ENCODE peak calls at places on chromosomes 2 and 18, in eight cellular contexts. J is prostate gland, T is K562, M is cardiac fibroblast, S is GM13977, V is heart right ventricle, R is body of pancreas, C is PC-9. K is an unnamed sample.

GRCh38 chr2:112493048-112493447 is 11.1 kb downstream of the TTL start:
- DNase-seq in M (no peak), V (no peak), C (no peak), T (no peak), S (no peak), R (no peak), J (no peak), K (no peak)

GRCh38 chr2:65345626-65346025 is 86.8 kb downstream of the SPRED2 start:
- DNase-seq in R (no peak), C (no peak), M (peak), T (no peak), S (no peak), J (no peak), V (no peak), K (no peak)

GRCh38 chr18:75727479-75727878 is 300.0 kb upstream of the SMIM21 start:
- DNase-seq in T (peak), S (peak), V (peak), C (peak), J (no peak), M (peak), R (peak), K (no peak)

GRCh38 chr2:174334781-174335604 is at the start of gene SP9:
- DNase-seq in M (no peak), C (no peak), R (no peak), J (no peak), V (no peak), S (peak), T (peak), K (peak)

GRCh38 chr2:235940330-235940729 is 227.9 kb downstream of the GBX2 start:
- DNase-seq in M (peak), C (peak), R (no peak), V (peak), T (peak), S (no peak), J (no peak), K (peak)

GRCh38 chr2:220499281-220499680 is 871.9 kb downstream of the SLC4A3 start:
- DNase-seq in M (peak), J (no peak), C (peak), T (no peak), S (no peak), R (no peak), V (peak), K (peak)

GRCh38 chr18:34809697-34810096 is 99.6 kb downstream of the DTNA start:
- DNase-seq in R (peak), S (no peak), T (peak), J (no peak), C (no peak), V (peak), M (peak), K (peak)

GRCh38 chr2:95023222-95023597 is 2.3 kb upstream of the MAL start:
- DNase-seq in J (no peak), S (peak), T (no peak), V (no peak), C (peak), M (no peak), R (no peak), K (no peak)

GRCh38 chr18:8478166-8478967 is 130.9 kb upstream of the RAB12 start:
- DNase-seq in S (peak), T (peak), C (peak), R (peak), M (peak), J (peak), V (peak), K (no peak)

GRCh38 chr2:80073134-80073561 is 231.4 kb downstream of the LRRTM1 start:
- DNase-seq in V (peak), T (peak), R (peak), C (peak), M (peak), J (peak), S (peak), K (peak)

GRCh38 chr2:45670646-45671045 is 19.2 kb downstream of the PRKCE start:
- DNase-seq in M (no peak), V (no peak), R (no peak), C (no peak), J (no peak), S (no peak), T (no peak), K (no peak)

GRCh38 chr2:85778646-85779364 is 25.0 kb downstream of the ATOH8 start:
- DNase-seq in T (no peak), R (no peak), C (no peak), J (no peak), V (no peak), S (no peak), M (no peak), K (no peak)

GRCh38 chr18:7196421-7196820 is 34.5 kb upstream of the LRRC30 start:
- DNase-seq in J (no peak), C (no peak), V (no peak), S (no peak), T (no peak), R (no peak), M (no peak), K (no peak)

GRCh38 chr2:17620841-17621240 is 80.3 kb downstream of the VSNL1 start:
- DNase-seq in V (no peak), C (no peak), S (no peak), J (no peak), M (peak), T (no peak), R (no peak), K (no peak)

GRCh38 chr2:239312081-239312501 is 88.7 kb downstream of the HDAC4 start:
- DNase-seq in V (peak), J (no peak), S (no peak), T (no peak), R (peak), M (no peak), C (no peak), K (no peak)

DNA sequence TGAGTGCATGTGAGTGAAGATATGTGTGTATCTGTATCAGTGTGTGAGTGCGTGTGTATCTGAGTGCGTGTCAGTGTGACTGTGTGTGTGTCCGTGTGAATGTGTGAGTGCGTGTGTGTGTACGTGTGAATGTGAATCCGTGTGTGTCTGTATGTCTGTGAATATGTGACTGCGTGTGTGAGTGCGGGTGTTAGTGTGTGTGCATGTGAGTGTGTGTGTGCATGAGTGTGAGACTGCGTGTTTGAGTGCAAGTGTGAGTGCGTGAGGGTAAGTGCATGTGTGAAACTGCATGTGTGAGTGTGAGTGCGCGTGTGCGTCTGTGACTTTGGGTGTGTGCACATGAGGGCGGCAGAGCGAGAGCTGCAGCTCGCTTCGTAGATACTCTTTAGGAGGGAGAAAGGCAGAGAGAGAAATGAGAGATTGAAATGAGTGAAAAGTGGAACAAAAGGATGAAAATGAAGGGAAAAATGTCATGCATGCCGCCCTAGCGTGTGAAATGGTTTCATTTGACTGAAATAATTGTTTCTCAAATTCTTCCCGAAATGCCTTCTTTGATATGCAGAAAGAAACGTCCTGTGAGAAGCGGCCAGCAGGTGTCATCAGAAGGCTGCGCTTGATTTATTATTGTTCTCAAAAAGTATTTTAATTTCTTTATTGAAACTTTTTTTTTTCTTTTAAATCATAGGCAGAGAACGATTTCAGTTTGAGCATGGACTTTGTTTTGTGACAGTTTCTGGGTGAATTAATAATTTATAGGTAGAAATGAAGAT is 25.6 kb downstream of the ZNF407 start:
- DNase-seq in T (no peak), M (peak), C (peak), R (peak), V (no peak), S (no peak), J (no peak), K (no peak)
- TF ChIP-seq CTCF in T (peak), M (peak), C (peak), R (peak), V (peak), S (peak), J (no peak), K (peak)

DNA sequence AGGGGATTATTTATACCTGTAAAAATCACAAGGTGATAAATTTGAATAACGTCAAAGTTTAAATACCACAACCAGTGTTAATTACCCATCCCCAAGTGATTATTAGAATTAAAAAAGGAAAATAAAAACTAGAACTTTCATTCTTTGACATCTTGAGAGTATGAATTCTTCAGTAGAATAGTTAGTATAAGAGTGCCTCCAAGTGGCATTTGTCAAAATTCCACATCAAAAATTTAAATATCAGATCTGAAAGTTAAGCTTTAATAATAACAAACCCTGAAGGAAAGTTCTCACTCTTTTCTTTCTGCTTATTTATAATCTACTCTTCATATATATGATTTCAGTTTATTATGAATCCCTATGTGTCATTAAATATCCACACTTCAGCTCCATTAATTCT is 273.7 kb upstream of the KYNU start:
- DNase-seq in J (no peak), R (no peak), S (no peak), M (peak), C (no peak), T (no peak), V (no peak), K (no peak)
- TF ChIP-seq CTCF in J (no peak), R (no peak), S (no peak), M (no peak), C (peak), T (no peak), V (no peak), K (peak)

GRCh38 chr2:120546077-120546864 is 189.4 kb upstream of the GLI2 start:
- DNase-seq in C (no peak), M (peak), S (no peak), T (no peak), V (no peak), R (no peak), J (no peak), K (peak)
- TF ChIP-seq CTCF in C (no peak), M (no peak), S (no peak), T (no peak), V (no peak), R (no peak), J (no peak), K (no peak)

GRCh38 chr2:102696463-102696862 is 65.4 kb upstream of the TMEM182 start:
- DNase-seq in T (no peak), S (no peak), R (no peak), V (no peak), C (no peak), M (no peak), J (no peak), K (no peak)

GRCh38 chr2:102703748-102704147 is 58.1 kb upstream of the TMEM182 start:
- DNase-seq in S (peak), R (no peak), J (no peak), T (peak), V (no peak), M (peak), C (no peak), K (no peak)

GRCh38 chr2:102704531-102704930 is 57.3 kb upstream of the TMEM182 start:
- DNase-seq in R (no peak), C (no peak), S (no peak), T (no peak), J (no peak), V (no peak), M (no peak), K (no peak)

GRCh38 chr2:102703305-102703704 is 58.5 kb upstream of the TMEM182 start:
- DNase-seq in C (no peak), S (no peak), T (no peak), R (no peak), V (no peak), M (no peak), J (no peak), K (no peak)

GRCh38 chr2:102698369-102699111 is 63.3 kb upstream of the TMEM182 start:
- DNase-seq in J (no peak), R (no peak), C (no peak), V (no peak), T (peak), S (no peak), M (peak), K (no peak)
- TF ChIP-seq CTCF in J (no peak), R (no peak), C (no peak), V (no peak), T (no peak), S (no peak), M (no peak), K (no peak)

GRCh38 chr2:60502123-60502522 is 51.3 kb downstream of the BCL11A start:
- DNase-seq in V (no peak), T (no peak), C (no peak), M (no peak), S (no peak), R (no peak), J (peak), K (no peak)

GRCh38 chr2:60505861-60506260 is 47.6 kb downstream of the BCL11A start:
- DNase-seq in C (no peak), R (no peak), T (no peak), M (no peak), V (no peak), S (no peak), J (no peak), K (no peak)

GRCh38 chr2:60505240-60505639 is 48.2 kb downstream of the BCL11A start:
- DNase-seq in M (no peak), T (no peak), J (peak), S (no peak), V (no peak), C (no peak), R (no peak), K (no peak)

GRCh38 chr2:60500861-60501260 is 52.6 kb downstream of the BCL11A start:
- DNase-seq in T (no peak), S (no peak), V (no peak), R (no peak), M (no peak), J (no peak), C (no peak), K (no peak)

GRCh38 chr2:60503923-60504514 is 49.4 kb downstream of the BCL11A start:
- DNase-seq in C (no peak), S (no peak), R (no peak), J (no peak), V (no peak), T (no peak), M (no peak), K (no peak)
- TF ChIP-seq CTCF in C (no peak), S (peak), R (no peak), J (peak), V (no peak), T (peak), M (no peak), K (no peak)